ENCODE peak calls at places on chromosomes 7 and 10, in four cellular contexts. R is HFFc6, D is colonic mucosa, W is left ventricle myocardium inferior. B is an unnamed sample.

GRCh38 chr10:1041514-1041913 is 7.4 kb downstream of the IDI1 start:
- DNase-seq in W (no peak), D (no peak), R (no peak), B (no peak)

GRCh38 chr7:106065560-106066500 is 46.3 kb downstream of the SYPL1 start:
- DNase-seq in W (no peak), D (peak; percentile 84), R (no peak), B (peak; percentile 84)

GRCh38 chr7:10889266-10889898 is 84.3 kb upstream of the PHF14 start:
- DNase-seq in D (peak; percentile 20), W (no peak), R (peak; percentile 20), B (peak; percentile 30)

GRCh38 chr7:43193905-43194304 is 81.5 kb downstream of the HECW1 start:
- DNase-seq in D (no peak), R (no peak), W (no peak), B (no peak)

GRCh38 chr10:92438220-92438619 is 135.7 kb downstream of the IDE start:
- DNase-seq in W (no peak), R (no peak), D (no peak), B (no peak)

GRCh38 chr10:118106426-118106825 is 59.7 kb upstream of the RAB11FIP2 start:
- DNase-seq in D (peak; percentile 18), R (no peak), W (no peak), B (peak; percentile 45)

GRCh38 chr10:19925064-19925463 is 108.8 kb downstream of the PLXDC2 start:
- DNase-seq in R (no peak), W (no peak), D (no peak), B (no peak)

GRCh38 chr7:98170944-98171343 is 40.3 kb upstream of the BHLHA15 start:
- DNase-seq in R (no peak), W (no peak), D (no peak), B (no peak)

GRCh38 chr10:76675951-76676587 is 961.5 kb downstream of the KCNMA1 start:
- DNase-seq in R (no peak), D (peak; percentile 22), W (peak; percentile 55), B (no peak)

GRCh38 chr7:147981072-147981813 is 609.3 kb upstream of the C7orf33 start:
- DNase-seq in R (no peak), D (no peak), W (no peak), B (no peak)

B was measured in small intestine.